ENCODE peak calls at places on chromosomes 7 and 10, in four cellular contexts. One of them, this sample, is unnamed.

GRCh38 chr7:155580367-155580766 is 34.0 kb upstream of the CNPY1 start:
- DNase-seq in astrocyte of the spinal cord: no peak
- DNase-seq in IMR-90: no peak
- DNase-seq in foreskin fibroblast: no peak
- DNase-seq in this sample: no peak

GRCh38 chr7:76259124-76260086 is 43.1 kb upstream of the HSPB1 start:
- DNase-seq in astrocyte of the spinal cord: no peak
- DNase-seq in IMR-90: no peak
- DNase-seq in foreskin fibroblast: no peak
- DNase-seq in this sample: no peak

GRCh38 chr10:26810435-26811026 is 50.2 kb downstream of the ABI1 start:
- DNase-seq in astrocyte of the spinal cord: no peak
- DNase-seq in IMR-90: peak; percentile 14
- DNase-seq in foreskin fibroblast: no peak
- DNase-seq in this sample: peak; percentile 12

GRCh38 chr7:39332142-39332541 is 234.1 kb upstream of the YAE1 start:
- DNase-seq in astrocyte of the spinal cord: no peak
- DNase-seq in IMR-90: no peak
- DNase-seq in foreskin fibroblast: no peak
- DNase-seq in this sample: no peak

GRCh38 chr7:46607176-46607575 is 686.1 kb upstream of the IGFBP3 start:
- DNase-seq in astrocyte of the spinal cord: no peak
- DNase-seq in IMR-90: no peak
- DNase-seq in foreskin fibroblast: no peak
- DNase-seq in this sample: no peak

GRCh38 chr7:137120690-137121089 is 222.8 kb downstream of the PTN start:
- DNase-seq in astrocyte of the spinal cord: no peak
- DNase-seq in IMR-90: no peak
- DNase-seq in foreskin fibroblast: no peak
- DNase-seq in this sample: no peak

GRCh38 chr10:91908358-91909177 is 718 bp downstream of the FGFBP3 start:
- DNase-seq in astrocyte of the spinal cord: peak; percentile 74
- DNase-seq in IMR-90: peak; percentile 67
- DNase-seq in foreskin fibroblast: peak; percentile 79
- DNase-seq in this sample: peak; percentile 59

GRCh38 chr10:129963076-129963830 is 821 bp downstream of the EBF3 start:
- DNase-seq in astrocyte of the spinal cord: no peak
- DNase-seq in IMR-90: peak; percentile 40
- DNase-seq in foreskin fibroblast: no peak
- DNase-seq in this sample: peak; percentile 46

GRCh38 chr7:88835147-88835728 is 39.7 kb upstream of the TEX47 start:
- DNase-seq in astrocyte of the spinal cord: peak; percentile 26
- DNase-seq in IMR-90: no peak
- DNase-seq in foreskin fibroblast: no peak
- DNase-seq in this sample: peak; percentile 26

GRCh38 chr10:111578076-111578475 is 501.2 kb downstream of the ADRA2A start:
- DNase-seq in astrocyte of the spinal cord: no peak
- DNase-seq in IMR-90: no peak
- DNase-seq in foreskin fibroblast: no peak
- DNase-seq in this sample: peak; percentile 42

GRCh38 chr7:8220376-8221106 is 41.4 kb downstream of the ICA1 start:
- DNase-seq in astrocyte of the spinal cord: no peak
- DNase-seq in IMR-90: no peak
- DNase-seq in foreskin fibroblast: no peak
- DNase-seq in this sample: no peak

GRCh38 chr10:29646960-29647431 is 12.2 kb upstream of the SVIL start:
- DNase-seq in astrocyte of the spinal cord: peak; percentile 81
- DNase-seq in IMR-90: peak; percentile 6
- DNase-seq in foreskin fibroblast: peak; percentile 43
- DNase-seq in this sample: peak; percentile 98

GRCh38 chr10:119020627-119020946 is 8.9 kb upstream of the NANOS1 start:
- DNase-seq in astrocyte of the spinal cord: no peak
- DNase-seq in IMR-90: peak; percentile 24
- DNase-seq in foreskin fibroblast: peak; percentile 21
- DNase-seq in this sample: peak; percentile 79

GRCh38 chr7:140475747-140476333 is 3.5 kb downstream of the MKRN1 start:
- DNase-seq in astrocyte of the spinal cord: peak; percentile 39
- DNase-seq in IMR-90: peak; percentile 41
- DNase-seq in foreskin fibroblast: peak; percentile 16
- DNase-seq in this sample: peak; percentile 38

GRCh38 chr10:100008708-100009282 is 952 bp downstream of the DNMBP start:
- DNase-seq in astrocyte of the spinal cord: peak; percentile 34
- DNase-seq in IMR-90: no peak
- DNase-seq in foreskin fibroblast: no peak
- DNase-seq in this sample: peak; percentile 50

GRCh38 chr7:24349339-24349738 is 65.3 kb downstream of the NPY start:
- DNase-seq in astrocyte of the spinal cord: no peak
- DNase-seq in IMR-90: no peak
- DNase-seq in foreskin fibroblast: no peak
- DNase-seq in this sample: no peak

GRCh38 chr7:30143748-30144251 is 9.0 kb downstream of the MTURN start:
- DNase-seq in astrocyte of the spinal cord: peak; percentile 35
- DNase-seq in IMR-90: peak; percentile 62
- DNase-seq in foreskin fibroblast: peak; percentile 50
- DNase-seq in this sample: peak; percentile 77

GRCh38 chr10:97843296-97843671 is 6.4 kb upstream of the GOLGA7B start:
- DNase-seq in astrocyte of the spinal cord: no peak
- DNase-seq in IMR-90: no peak
- DNase-seq in foreskin fibroblast: no peak
- DNase-seq in this sample: peak; percentile 27

GRCh38 chr10:88115406-88115805 is 252.0 kb downstream of the PTEN start:
- DNase-seq in astrocyte of the spinal cord: no peak
- DNase-seq in IMR-90: no peak
- DNase-seq in foreskin fibroblast: no peak
- DNase-seq in this sample: no peak

GRCh38 chr7:99001482-99002145 is 123.3 kb downstream of the TRRAP start:
- DNase-seq in astrocyte of the spinal cord: peak; percentile 59
- DNase-seq in IMR-90: no peak
- DNase-seq in foreskin fibroblast: no peak
- DNase-seq in this sample: no peak

GRCh38 chr7:140231779-140232491 is 55.2 kb upstream of the KDM7A start:
- DNase-seq in astrocyte of the spinal cord: no peak
- DNase-seq in IMR-90: no peak
- DNase-seq in foreskin fibroblast: no peak
- DNase-seq in this sample: no peak

GRCh38 chr10:19964625-19965024 is 148.4 kb downstream of the PLXDC2 start:
- DNase-seq in astrocyte of the spinal cord: no peak
- DNase-seq in IMR-90: no peak
- DNase-seq in foreskin fibroblast: no peak
- DNase-seq in this sample: no peak

GRCh38 chr7:24472093-24472492 is 101.2 kb upstream of the PALS2 start:
- DNase-seq in astrocyte of the spinal cord: peak; percentile 0
- DNase-seq in IMR-90: peak; percentile 40
- DNase-seq in foreskin fibroblast: no peak
- DNase-seq in this sample: no peak

GRCh38 chr10:121608669-121609190 is 10.5 kb upstream of the FGFR2 start:
- DNase-seq in astrocyte of the spinal cord: no peak
- DNase-seq in IMR-90: no peak
- DNase-seq in foreskin fibroblast: no peak
- DNase-seq in this sample: no peak

GRCh38 chr10:97771055-97771811 is 566 bp downstream of the SFRP5 start:
- DNase-seq in astrocyte of the spinal cord: peak; percentile 18
- DNase-seq in IMR-90: peak; percentile 15
- DNase-seq in foreskin fibroblast: peak; percentile 19
- DNase-seq in this sample: peak; percentile 10

GRCh38 chr7:134710854-134711624 is 64.4 kb downstream of the BPGM start:
- DNase-seq in astrocyte of the spinal cord: no peak
- DNase-seq in IMR-90: peak; percentile 43
- DNase-seq in foreskin fibroblast: no peak
- DNase-seq in this sample: no peak

GRCh38 chr10:5566606-5567005 is 41.8 kb downstream of the CALML3 start:
- DNase-seq in astrocyte of the spinal cord: no peak
- DNase-seq in IMR-90: peak; percentile 45
- DNase-seq in foreskin fibroblast: no peak
- DNase-seq in this sample: no peak

GRCh38 chr10:132371641-132372081 is 25.3 kb upstream of the PWWP2B start:
- DNase-seq in astrocyte of the spinal cord: no peak
- DNase-seq in IMR-90: no peak
- DNase-seq in foreskin fibroblast: no peak
- DNase-seq in this sample: no peak
- TF ChIP-seq CTCF in astrocyte of the spinal cord: peak; percentile 52
- TF ChIP-seq CTCF in IMR-90: peak; percentile 32
- TF ChIP-seq CTCF in foreskin fibroblast: peak; percentile 40
- TF ChIP-seq CTCF in this sample: peak; percentile 39

DNA sequence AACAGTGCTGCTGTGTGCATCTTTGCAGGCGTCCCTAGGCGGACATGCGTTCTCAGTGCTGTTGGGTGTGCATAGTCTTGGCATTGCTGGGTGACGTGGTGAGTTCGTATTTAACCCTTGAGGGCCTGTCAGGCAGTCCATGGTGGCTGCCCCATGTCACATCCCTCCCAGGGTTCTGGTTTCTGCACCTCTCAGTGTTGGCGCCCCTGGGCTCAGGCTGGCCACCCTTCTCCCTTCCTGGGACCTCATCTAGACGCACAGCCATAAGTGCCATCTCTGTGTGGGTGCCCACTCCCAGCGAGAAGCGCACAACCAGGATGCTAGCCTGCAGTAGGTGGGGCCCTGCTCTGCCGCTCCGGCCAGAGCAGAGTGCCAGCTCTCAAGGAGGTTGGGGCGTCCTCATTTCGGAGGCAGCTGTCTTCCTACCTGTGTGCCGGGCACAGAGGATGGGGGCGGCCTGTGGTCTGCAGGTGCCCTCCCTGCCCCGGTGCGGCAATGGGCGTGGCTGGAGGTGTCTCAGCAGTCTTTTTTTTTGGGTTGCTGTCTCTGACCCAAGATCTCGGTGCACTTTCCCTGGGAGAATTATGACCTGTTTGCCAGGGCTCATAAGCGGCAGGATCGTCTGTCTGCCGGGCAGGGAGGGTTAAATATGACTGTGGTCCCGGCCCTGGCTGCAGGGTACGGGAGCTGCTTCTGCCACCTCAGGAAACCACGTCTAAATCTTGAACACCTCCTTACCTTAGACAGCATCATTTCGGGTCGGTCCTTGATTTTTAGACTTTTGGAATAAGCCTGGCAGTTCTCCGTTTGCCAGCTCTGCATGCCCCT is 6.5 kb downstream of the INPP5A start:
- DNase-seq in astrocyte of the spinal cord: no peak
- DNase-seq in IMR-90: no peak
- DNase-seq in foreskin fibroblast: no peak
- DNase-seq in this sample: no peak
- H3K4me3 ChIP-seq in astrocyte of the spinal cord: no peak overlapping the region
- H3K4me3 ChIP-seq in IMR-90: no peak overlapping the region
- H3K4me3 ChIP-seq in foreskin fibroblast: no peak overlapping the region
- H3K4me3 ChIP-seq in this sample: no peak overlapping the region

GRCh38 chr7:49247759-49248158 is 323.4 kb downstream of the CDC14C start:
- DNase-seq in astrocyte of the spinal cord: no peak
- DNase-seq in IMR-90: no peak
- DNase-seq in foreskin fibroblast: no peak
- DNase-seq in this sample: no peak

GRCh38 chr7:49244543-49244942 is 320.2 kb downstream of the CDC14C start:
- DNase-seq in astrocyte of the spinal cord: no peak
- DNase-seq in IMR-90: no peak
- DNase-seq in foreskin fibroblast: no peak
- DNase-seq in this sample: no peak

GRCh38 chr7:49245062-49245461 is 320.7 kb downstream of the CDC14C start:
- DNase-seq in astrocyte of the spinal cord: no peak
- DNase-seq in IMR-90: no peak
- DNase-seq in foreskin fibroblast: no peak
- DNase-seq in this sample: no peak

DNA sequence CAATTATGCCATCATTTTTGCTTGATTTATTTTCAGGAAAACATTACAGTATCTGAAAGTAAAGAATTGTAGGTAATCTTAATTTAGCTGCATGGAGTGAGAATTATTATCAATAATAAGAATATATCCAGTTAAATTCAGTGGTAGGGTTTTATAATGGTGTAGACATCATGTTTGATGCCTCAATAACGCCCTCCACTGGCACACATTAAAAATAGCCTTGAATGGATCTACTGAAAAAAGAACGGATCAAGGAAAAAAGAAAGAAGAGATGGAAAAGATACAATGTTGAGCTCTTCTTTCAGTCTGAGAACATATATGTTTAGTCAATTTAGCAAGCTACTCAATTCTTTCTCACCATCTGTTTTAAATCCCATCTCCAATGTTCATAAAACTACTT is 319.2 kb downstream of the CDC14C start:
- DNase-seq in astrocyte of the spinal cord: no peak
- DNase-seq in IMR-90: no peak
- DNase-seq in foreskin fibroblast: no peak
- DNase-seq in this sample: no peak
- TF ChIP-seq CTCF in astrocyte of the spinal cord: no peak
- TF ChIP-seq CTCF in IMR-90: no peak
- TF ChIP-seq CTCF in foreskin fibroblast: no peak
- TF ChIP-seq CTCF in this sample: no peak

GRCh38 chr7:261341-262250 is 28.4 kb upstream of the FOXL3 start:
- DNase-seq in astrocyte of the spinal cord: no peak
- DNase-seq in IMR-90: no peak
- DNase-seq in foreskin fibroblast: no peak
- DNase-seq in this sample: no peak
- H3K4me3 ChIP-seq in astrocyte of the spinal cord: no peak overlapping the region
- H3K4me3 ChIP-seq in IMR-90: no peak overlapping the region
- H3K4me3 ChIP-seq in foreskin fibroblast: no peak overlapping the region
- H3K4me3 ChIP-seq in this sample: no peak overlapping the region

DNA sequence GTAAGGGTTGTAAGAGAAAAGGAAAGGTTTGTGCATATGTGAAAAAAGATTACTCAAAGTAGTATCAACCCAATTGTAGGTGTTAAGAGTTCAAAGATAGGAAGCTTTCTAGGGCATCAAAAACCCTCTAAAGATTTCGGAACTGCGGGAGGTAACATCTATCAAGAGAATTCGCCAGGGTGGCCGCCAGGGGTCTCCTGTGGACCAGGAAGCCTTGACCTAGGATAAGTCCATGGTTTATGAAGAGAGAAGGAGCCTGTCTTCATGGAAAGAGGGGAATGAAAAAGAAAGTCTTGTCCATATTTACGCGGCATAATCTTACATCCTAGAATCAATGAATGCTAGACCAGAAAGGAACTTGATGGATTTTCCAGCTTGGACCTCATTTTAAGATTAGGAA is 140.7 kb upstream of the CALCR start:
- DNase-seq in astrocyte of the spinal cord: peak; percentile 46
- DNase-seq in IMR-90: peak; percentile 39
- DNase-seq in foreskin fibroblast: peak; percentile 22
- DNase-seq in this sample: peak; percentile 63
- TF ChIP-seq CTCF in astrocyte of the spinal cord: peak; percentile 70
- TF ChIP-seq CTCF in IMR-90: peak; percentile 62
- TF ChIP-seq CTCF in foreskin fibroblast: peak; percentile 63
- TF ChIP-seq CTCF in this sample: peak; percentile 72